ENCODE peak calls at places on chromosomes 3 and 15, in nine cellular contexts. One of them, this sample, is unnamed.

GRCh38 chr3:194148383-194148782 is 12.4 kb downstream of the HES1 start:
- DNase-seq in fibroblast of mammary gland: peak
- DNase-seq in AG04450: no peak
- DNase-seq in psoas muscle: no peak
- DNase-seq in breast epithelium: peak
- DNase-seq in fibroblast of villous mesenchyme: peak
- DNase-seq in ovary: no peak
- DNase-seq in brain microvascular endothelial cell: peak
- DNase-seq in spleen: no peak
- DNase-seq in this sample: peak

GRCh38 chr3:149554826-149555225 is 80.3 kb downstream of the TM4SF4 start:
- DNase-seq in fibroblast of mammary gland: peak
- DNase-seq in AG04450: no peak
- DNase-seq in psoas muscle: no peak
- DNase-seq in breast epithelium: no peak
- DNase-seq in fibroblast of villous mesenchyme: peak
- DNase-seq in ovary: no peak
- DNase-seq in brain microvascular endothelial cell: no peak
- DNase-seq in spleen: no peak
- DNase-seq in this sample: peak

GRCh38 chr3:56408761-56409196 is 59.5 kb downstream of the ERC2 start:
- DNase-seq in fibroblast of mammary gland: no peak
- DNase-seq in AG04450: no peak
- DNase-seq in psoas muscle: no peak
- DNase-seq in breast epithelium: no peak
- DNase-seq in fibroblast of villous mesenchyme: no peak
- DNase-seq in ovary: no peak
- DNase-seq in brain microvascular endothelial cell: no peak
- DNase-seq in spleen: no peak
- DNase-seq in this sample: no peak

GRCh38 chr15:57153140-57153539 is 223.2 kb upstream of the CGNL1 start:
- DNase-seq in fibroblast of mammary gland: peak
- DNase-seq in AG04450: no peak
- DNase-seq in psoas muscle: no peak
- DNase-seq in breast epithelium: no peak
- DNase-seq in fibroblast of villous mesenchyme: peak
- DNase-seq in ovary: no peak
- DNase-seq in brain microvascular endothelial cell: peak
- DNase-seq in spleen: no peak
- DNase-seq in this sample: peak

GRCh38 chr3:11331101-11331500 is 58.9 kb downstream of the ATG7 start:
- DNase-seq in fibroblast of mammary gland: peak
- DNase-seq in AG04450: no peak
- DNase-seq in psoas muscle: no peak
- DNase-seq in breast epithelium: no peak
- DNase-seq in fibroblast of villous mesenchyme: peak
- DNase-seq in ovary: no peak
- DNase-seq in brain microvascular endothelial cell: no peak
- DNase-seq in spleen: no peak
- DNase-seq in this sample: peak

GRCh38 chr3:148582126-148582525 is 115.6 kb upstream of the AGTR1 start:
- DNase-seq in fibroblast of mammary gland: peak
- DNase-seq in AG04450: no peak
- DNase-seq in psoas muscle: no peak
- DNase-seq in breast epithelium: no peak
- DNase-seq in fibroblast of villous mesenchyme: no peak
- DNase-seq in ovary: no peak
- DNase-seq in brain microvascular endothelial cell: no peak
- DNase-seq in spleen: no peak
- DNase-seq in this sample: peak

GRCh38 chr3:28053759-28054158 is 187.7 kb upstream of the CMC1 start:
- DNase-seq in fibroblast of mammary gland: peak
- DNase-seq in AG04450: no peak
- DNase-seq in psoas muscle: no peak
- DNase-seq in breast epithelium: no peak
- DNase-seq in fibroblast of villous mesenchyme: peak
- DNase-seq in ovary: no peak
- DNase-seq in brain microvascular endothelial cell: peak
- DNase-seq in spleen: no peak
- DNase-seq in this sample: peak

GRCh38 chr15:72785452-72786243 is 2.1 kb upstream of the ADPGK start:
- DNase-seq in fibroblast of mammary gland: peak
- DNase-seq in AG04450: peak
- DNase-seq in psoas muscle: peak
- DNase-seq in breast epithelium: no peak
- DNase-seq in fibroblast of villous mesenchyme: no peak
- DNase-seq in ovary: peak
- DNase-seq in brain microvascular endothelial cell: peak
- DNase-seq in spleen: no peak
- DNase-seq in this sample: peak

GRCh38 chr3:170865209-170866094 is 4.5 kb downstream of the RPL22L1 start:
- DNase-seq in fibroblast of mammary gland: peak
- DNase-seq in AG04450: no peak
- DNase-seq in psoas muscle: no peak
- DNase-seq in breast epithelium: no peak
- DNase-seq in fibroblast of villous mesenchyme: no peak
- DNase-seq in ovary: no peak
- DNase-seq in brain microvascular endothelial cell: no peak
- DNase-seq in spleen: no peak
- DNase-seq in this sample: no peak

GRCh38 chr15:101000271-101000681 is 81.1 kb downstream of the LRRK1 start:
- DNase-seq in fibroblast of mammary gland: no peak
- DNase-seq in AG04450: no peak
- DNase-seq in psoas muscle: no peak
- DNase-seq in breast epithelium: no peak
- DNase-seq in fibroblast of villous mesenchyme: peak
- DNase-seq in ovary: no peak
- DNase-seq in brain microvascular endothelial cell: peak
- DNase-seq in spleen: no peak
- DNase-seq in this sample: peak

GRCh38 chr3:69941439-69942176 is 57.9 kb upstream of the SAMMSON start:
- DNase-seq in fibroblast of mammary gland: peak
- DNase-seq in AG04450: peak
- DNase-seq in psoas muscle: no peak
- DNase-seq in breast epithelium: no peak
- DNase-seq in fibroblast of villous mesenchyme: peak
- DNase-seq in ovary: no peak
- DNase-seq in brain microvascular endothelial cell: no peak
- DNase-seq in spleen: no peak
- DNase-seq in this sample: no peak

GRCh38 chr15:64232400-64232799 is 69.6 kb upstream of the PPIB start:
- DNase-seq in fibroblast of mammary gland: peak
- DNase-seq in AG04450: no peak
- DNase-seq in psoas muscle: no peak
- DNase-seq in breast epithelium: no peak
- DNase-seq in fibroblast of villous mesenchyme: no peak
- DNase-seq in ovary: no peak
- DNase-seq in brain microvascular endothelial cell: peak
- DNase-seq in spleen: no peak
- DNase-seq in this sample: peak

GRCh38 chr3:48016336-48016973 is at the start of gene MAP4:
- DNase-seq in fibroblast of mammary gland: peak
- DNase-seq in AG04450: no peak
- DNase-seq in psoas muscle: no peak
- DNase-seq in breast epithelium: no peak
- DNase-seq in fibroblast of villous mesenchyme: peak
- DNase-seq in ovary: no peak
- DNase-seq in brain microvascular endothelial cell: peak
- DNase-seq in spleen: no peak
- DNase-seq in this sample: peak

GRCh38 chr15:71385469-71385868 is 270.2 kb downstream of the THSD4 start:
- DNase-seq in fibroblast of mammary gland: no peak
- DNase-seq in AG04450: no peak
- DNase-seq in psoas muscle: no peak
- DNase-seq in breast epithelium: no peak
- DNase-seq in fibroblast of villous mesenchyme: no peak
- DNase-seq in ovary: no peak
- DNase-seq in brain microvascular endothelial cell: no peak
- DNase-seq in spleen: no peak
- DNase-seq in this sample: no peak

GRCh38 chr3:101495552-101495951 is 17.5 kb downstream of the SENP7 start:
- DNase-seq in fibroblast of mammary gland: no peak
- DNase-seq in AG04450: no peak
- DNase-seq in psoas muscle: no peak
- DNase-seq in breast epithelium: no peak
- DNase-seq in fibroblast of villous mesenchyme: no peak
- DNase-seq in ovary: no peak
- DNase-seq in brain microvascular endothelial cell: no peak
- DNase-seq in spleen: no peak
- DNase-seq in this sample: no peak
- TF ChIP-seq CTCF in fibroblast of mammary gland: peak
- TF ChIP-seq CTCF in AG04450: peak
- TF ChIP-seq CTCF in psoas muscle: no peak
- TF ChIP-seq CTCF in breast epithelium: no peak
- TF ChIP-seq CTCF in fibroblast of villous mesenchyme: peak
- TF ChIP-seq CTCF in ovary: no peak
- TF ChIP-seq CTCF in brain microvascular endothelial cell: peak
- TF ChIP-seq CTCF in spleen: no peak
- TF ChIP-seq CTCF in this sample: peak

DNA sequence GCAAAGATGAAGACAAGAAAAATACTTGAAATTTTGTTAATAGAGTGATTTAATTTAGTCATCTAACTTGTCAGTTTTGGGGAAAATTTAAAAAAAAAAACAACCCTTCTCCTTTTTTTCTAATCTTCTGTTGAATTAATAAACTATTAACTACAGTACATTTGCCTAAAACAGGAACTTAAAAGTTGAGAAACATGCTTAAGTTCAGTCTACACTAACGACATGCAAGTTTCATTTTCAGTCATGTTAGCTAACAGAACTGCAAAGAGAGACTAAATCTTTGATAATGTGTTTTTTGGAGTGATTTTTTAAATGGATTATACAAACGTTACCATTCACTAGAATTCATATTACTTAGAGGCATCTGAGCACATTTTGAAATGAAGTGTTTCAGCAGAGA is 71.9 kb upstream of the MBNL1 start:
- DNase-seq in fibroblast of mammary gland: no peak
- DNase-seq in AG04450: no peak
- DNase-seq in psoas muscle: no peak
- DNase-seq in breast epithelium: no peak
- DNase-seq in fibroblast of villous mesenchyme: peak
- DNase-seq in ovary: no peak
- DNase-seq in brain microvascular endothelial cell: no peak
- DNase-seq in spleen: no peak
- DNase-seq in this sample: no peak
- H3K4me3 ChIP-seq in fibroblast of mammary gland: no peak
- H3K4me3 ChIP-seq in AG04450: no peak
- H3K4me3 ChIP-seq in psoas muscle: peak
- H3K4me3 ChIP-seq in breast epithelium: no peak
- H3K4me3 ChIP-seq in fibroblast of villous mesenchyme: no peak
- H3K4me3 ChIP-seq in ovary: peak
- H3K4me3 ChIP-seq in brain microvascular endothelial cell: no peak
- H3K4me3 ChIP-seq in spleen: no peak
- H3K4me3 ChIP-seq in this sample: no peak

GRCh38 chr15:79853492-79854328 is 43.1 kb downstream of the MTHFS start:
- DNase-seq in fibroblast of mammary gland: peak
- DNase-seq in AG04450: peak
- DNase-seq in psoas muscle: peak
- DNase-seq in breast epithelium: no peak
- DNase-seq in fibroblast of villous mesenchyme: peak
- DNase-seq in ovary: peak
- DNase-seq in brain microvascular endothelial cell: peak
- DNase-seq in spleen: peak
- DNase-seq in this sample: peak

GRCh38 chr15:79863886-79864285 is 32.9 kb downstream of the MTHFS start:
- DNase-seq in fibroblast of mammary gland: peak
- DNase-seq in AG04450: no peak
- DNase-seq in psoas muscle: no peak
- DNase-seq in breast epithelium: no peak
- DNase-seq in fibroblast of villous mesenchyme: peak
- DNase-seq in ovary: no peak
- DNase-seq in brain microvascular endothelial cell: no peak
- DNase-seq in spleen: no peak
- DNase-seq in this sample: peak

GRCh38 chr15:79858469-79858868 is 38.3 kb downstream of the MTHFS start:
- DNase-seq in fibroblast of mammary gland: peak
- DNase-seq in AG04450: no peak
- DNase-seq in psoas muscle: no peak
- DNase-seq in breast epithelium: no peak
- DNase-seq in fibroblast of villous mesenchyme: no peak
- DNase-seq in ovary: no peak
- DNase-seq in brain microvascular endothelial cell: no peak
- DNase-seq in spleen: no peak
- DNase-seq in this sample: peak
- TF ChIP-seq CTCF in fibroblast of mammary gland: peak
- TF ChIP-seq CTCF in AG04450: no peak
- TF ChIP-seq CTCF in psoas muscle: no peak
- TF ChIP-seq CTCF in breast epithelium: no peak
- TF ChIP-seq CTCF in fibroblast of villous mesenchyme: peak
- TF ChIP-seq CTCF in ovary: no peak
- TF ChIP-seq CTCF in brain microvascular endothelial cell: no peak
- TF ChIP-seq CTCF in spleen: no peak
- TF ChIP-seq CTCF in this sample: no peak

GRCh38 chr3:130907966-130908365 is 14.1 kb downstream of the ATP2C1 start:
- DNase-seq in fibroblast of mammary gland: no peak
- DNase-seq in AG04450: no peak
- DNase-seq in psoas muscle: no peak
- DNase-seq in breast epithelium: no peak
- DNase-seq in fibroblast of villous mesenchyme: no peak
- DNase-seq in ovary: no peak
- DNase-seq in brain microvascular endothelial cell: no peak
- DNase-seq in spleen: no peak
- DNase-seq in this sample: no peak

GRCh38 chr3:130903412-130903908 is 9.6 kb downstream of the ATP2C1 start:
- DNase-seq in fibroblast of mammary gland: no peak
- DNase-seq in AG04450: no peak
- DNase-seq in psoas muscle: no peak
- DNase-seq in breast epithelium: no peak
- DNase-seq in fibroblast of villous mesenchyme: no peak
- DNase-seq in ovary: no peak
- DNase-seq in brain microvascular endothelial cell: no peak
- DNase-seq in spleen: no peak
- DNase-seq in this sample: no peak

GRCh38 chr3:130907500-130907899 is 13.6 kb downstream of the ATP2C1 start:
- DNase-seq in fibroblast of mammary gland: no peak
- DNase-seq in AG04450: no peak
- DNase-seq in psoas muscle: no peak
- DNase-seq in breast epithelium: no peak
- DNase-seq in fibroblast of villous mesenchyme: no peak
- DNase-seq in ovary: no peak
- DNase-seq in brain microvascular endothelial cell: no peak
- DNase-seq in spleen: no peak
- DNase-seq in this sample: no peak

GRCh38 chr3:130906374-130906995 is 12.6 kb downstream of the ATP2C1 start:
- DNase-seq in fibroblast of mammary gland: peak
- DNase-seq in AG04450: no peak
- DNase-seq in psoas muscle: no peak
- DNase-seq in breast epithelium: no peak
- DNase-seq in fibroblast of villous mesenchyme: peak
- DNase-seq in ovary: no peak
- DNase-seq in brain microvascular endothelial cell: peak
- DNase-seq in spleen: no peak
- DNase-seq in this sample: peak

DNA sequence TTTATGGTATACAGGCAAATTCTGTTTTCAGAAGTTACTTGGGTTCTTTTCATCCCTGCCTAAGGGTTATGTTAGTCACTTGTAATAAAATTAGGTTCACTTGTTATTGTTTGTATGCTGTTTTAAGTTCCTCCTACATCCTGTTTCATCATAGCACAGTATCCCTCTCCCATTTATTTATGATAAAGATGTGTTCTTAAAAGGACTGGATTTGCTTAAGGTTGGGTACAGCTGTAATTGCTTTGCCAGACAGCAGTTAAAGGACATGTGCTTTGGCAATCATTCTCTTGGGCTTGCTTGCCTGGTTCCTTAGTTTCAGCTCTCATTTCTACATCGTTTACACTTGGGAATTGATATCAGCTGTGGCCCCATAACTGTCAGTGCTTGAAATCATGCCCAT is 11.7 kb downstream of the ATP2C1 start:
- DNase-seq in fibroblast of mammary gland: peak
- DNase-seq in AG04450: no peak
- DNase-seq in psoas muscle: no peak
- DNase-seq in breast epithelium: no peak
- DNase-seq in fibroblast of villous mesenchyme: peak
- DNase-seq in ovary: no peak
- DNase-seq in brain microvascular endothelial cell: peak
- DNase-seq in spleen: no peak
- DNase-seq in this sample: peak
- H3K4me3 ChIP-seq in fibroblast of mammary gland: no peak
- H3K4me3 ChIP-seq in AG04450: no peak
- H3K4me3 ChIP-seq in psoas muscle: peak
- H3K4me3 ChIP-seq in breast epithelium: no peak
- H3K4me3 ChIP-seq in fibroblast of villous mesenchyme: peak
- H3K4me3 ChIP-seq in ovary: no peak
- H3K4me3 ChIP-seq in brain microvascular endothelial cell: no peak
- H3K4me3 ChIP-seq in spleen: no peak
- H3K4me3 ChIP-seq in this sample: no peak